ENCODE peak calls at places on chromosomes 4 and X, in nine cellular contexts. F, O, X, E, C, J, U, I and P are unnamed samples. For H3K27me3, the result is how much of the 10 kb centered on the place peaks cover.

GRCh38 chrX:48957477-48957826 is at the start of gene OTUD5:
- DNase-seq in F (peak), O (peak), X (peak), E (no peak), C (peak), J (no peak), U (peak), I (peak), P (peak)

GRCh38 chrX:24846551-24847170 is 152.9 kb downstream of the POLA1 start:
- DNase-seq in F (peak), O (no peak), X (no peak), E (no peak), C (no peak), J (no peak), U (no peak), I (no peak), P (no peak)

GRCh38 chr4:60034371-60034770 is 1165.8 kb upstream of the ADGRL3 start:
- DNase-seq in F (no peak), O (no peak), X (no peak), E (no peak), C (no peak), J (no peak), U (no peak), I (no peak), P (no peak)

GRCh38 chrX:20320461-20321159 is 53.9 kb upstream of the RPS6KA3 start:
- DNase-seq in F (no peak), O (no peak), X (no peak), E (no peak), C (peak), J (no peak), U (peak), I (no peak), P (peak)

GRCh38 chr4:187302456-187302855 is 578.8 kb upstream of the FAT1 start:
- DNase-seq in F (no peak), O (no peak), X (no peak), E (no peak), C (no peak), J (no peak), U (no peak), I (no peak), P (no peak)

GRCh38 chrX:136907626-136908025 is 27.1 kb upstream of the RBMX start:
- DNase-seq in F (no peak), O (no peak), X (no peak), E (no peak), C (no peak), J (no peak), U (no peak), I (no peak), P (no peak)

GRCh38 chrX:120302434-120302833 is 8.8 kb downstream of the TMEM255A start:
- DNase-seq in F (no peak), O (no peak), X (peak), E (no peak), C (peak), J (peak), U (peak), I (no peak), P (no peak)

GRCh38 chr4:13921805-13922204 is 294.3 kb upstream of the BOD1L1 start:
- DNase-seq in F (no peak), O (no peak), X (peak), E (no peak), C (no peak), J (no peak), U (no peak), I (no peak), P (no peak)

GRCh38 chrX:124212622-124213021 is 119.8 kb upstream of the TEX13D start:
- DNase-seq in F (no peak), O (no peak), X (no peak), E (no peak), C (no peak), J (no peak), U (no peak), I (no peak), P (no peak)

GRCh38 chr4:159764343-159764952 is 661.6 kb downstream of the RAPGEF2 start:
- DNase-seq in F (peak), O (peak), X (peak), E (peak), C (no peak), J (no peak), U (no peak), I (no peak), P (peak)

GRCh38 chrX:72308566-72309296 is 3.0 kb upstream of the CITED1 start:
- DNase-seq in F (peak), O (peak), X (peak), E (peak), C (no peak), J (peak), U (peak), I (peak), P (peak)

GRCh38 chr4:87073187-87073569 is 138.4 kb downstream of the AFF1 start:
- DNase-seq in F (no peak), O (no peak), X (no peak), E (no peak), C (no peak), J (no peak), U (no peak), I (no peak), P (no peak)

GRCh38 chrX:23907106-23907495 is 637 bp downstream of the APOO start:
- DNase-seq in F (no peak), O (no peak), X (no peak), E (no peak), C (no peak), J (no peak), U (no peak), I (no peak), P (peak)

GRCh38 chrX:38898261-38898660 is 97.0 kb downstream of the MID1IP1 start:
- DNase-seq in F (no peak), O (no peak), X (no peak), E (no peak), C (no peak), J (no peak), U (no peak), I (no peak), P (no peak)

GRCh38 chrX:72351606-72352338 is 46.1 kb upstream of the CITED1 start:
- DNase-seq in F (no peak), O (no peak), X (peak), E (no peak), C (no peak), J (no peak), U (no peak), I (no peak), P (no peak)

GRCh38 chr4:141668200-141668599 is 31.8 kb downstream of the IL15 start:
- DNase-seq in F (no peak), O (no peak), X (no peak), E (no peak), C (no peak), J (no peak), U (no peak), I (no peak), P (no peak)

GRCh38 chr4:141675384-141675783 is 39.0 kb downstream of the IL15 start:
- DNase-seq in F (no peak), O (no peak), X (no peak), E (no peak), C (no peak), J (no peak), U (no peak), I (no peak), P (no peak)

GRCh38 chr4:141669501-141669900 is 33.1 kb downstream of the IL15 start:
- DNase-seq in F (no peak), O (no peak), X (no peak), E (no peak), C (no peak), J (no peak), U (no peak), I (no peak), P (no peak)
- H3K27me3 ChIP-seq in F (under half), O (under half), X (under half), E (under half), C (under half), J (under half), U (under half), I (under half), P (under half)

DNA sequence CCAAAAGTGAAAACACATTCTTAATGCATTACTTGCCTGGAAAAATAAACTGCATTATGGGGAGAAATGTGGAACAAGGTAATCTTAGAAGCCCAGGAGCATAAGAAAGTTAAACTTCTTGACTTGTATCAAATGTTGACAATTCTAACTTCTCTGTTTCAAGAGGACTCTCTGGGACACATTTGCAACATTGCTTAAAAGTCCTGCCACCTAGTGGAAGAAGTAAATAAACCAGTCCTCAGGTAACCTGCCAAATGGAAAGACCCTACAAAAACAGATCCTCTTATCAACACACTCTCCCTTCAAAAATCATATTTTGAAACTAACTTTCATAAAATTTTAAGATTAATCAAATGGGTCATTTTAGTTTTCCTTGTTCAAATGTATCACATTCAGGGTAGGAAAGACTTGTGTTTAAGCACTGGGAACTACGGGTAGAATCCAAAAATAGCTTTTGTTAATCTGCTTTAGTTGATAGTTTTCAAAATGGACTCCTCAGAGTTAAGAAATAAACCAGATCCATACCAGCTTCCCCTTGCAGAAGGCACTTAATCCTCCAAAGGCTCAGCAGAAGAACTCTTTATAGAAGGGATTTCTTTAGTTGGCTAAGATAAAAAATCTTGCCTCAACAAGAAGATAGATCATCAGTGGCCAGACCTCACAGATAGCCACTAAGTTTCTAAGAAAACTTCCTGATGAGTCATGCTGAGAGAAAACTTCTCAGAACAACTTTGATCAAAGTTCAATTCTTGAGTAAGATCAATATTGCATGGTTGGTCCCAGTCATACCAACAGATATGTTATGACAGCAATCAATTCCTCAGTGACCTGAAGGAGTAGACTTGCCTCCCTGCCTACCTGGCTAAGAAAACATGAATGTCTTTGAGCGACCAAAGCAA is 141.7 kb downstream of the HHIP start:
- DNase-seq in F (peak), O (no peak), X (peak), E (peak), C (no peak), J (no peak), U (no peak), I (no peak), P (no peak)
- TF ChIP-seq CTCF in F (peak), O (no peak), X (peak), E (peak), C (peak), J (peak), U (peak), I (peak), P (no peak)

GRCh38 chr4:41752081-41752836 is 3.7 kb upstream of the PHOX2B start:
- DNase-seq in F (no peak), O (no peak), X (no peak), E (no peak), C (no peak), J (no peak), U (no peak), I (no peak), P (no peak)
- H3K27me3 ChIP-seq in F (half or more), O (half or more), X (half or more), E (half or more), C (half or more), J (half or more), U (half or more), I (under half), P (under half)

GRCh38 chrX:7047951-7048350 is 99.6 kb upstream of the STS start:
- DNase-seq in F (no peak), O (no peak), X (no peak), E (no peak), C (no peak), J (no peak), U (no peak), I (no peak), P (no peak)
- TF ChIP-seq CTCF in F (peak), O (no peak), X (no peak), E (no peak), C (no peak), J (no peak), U (no peak), I (no peak), P (no peak)

DNA sequence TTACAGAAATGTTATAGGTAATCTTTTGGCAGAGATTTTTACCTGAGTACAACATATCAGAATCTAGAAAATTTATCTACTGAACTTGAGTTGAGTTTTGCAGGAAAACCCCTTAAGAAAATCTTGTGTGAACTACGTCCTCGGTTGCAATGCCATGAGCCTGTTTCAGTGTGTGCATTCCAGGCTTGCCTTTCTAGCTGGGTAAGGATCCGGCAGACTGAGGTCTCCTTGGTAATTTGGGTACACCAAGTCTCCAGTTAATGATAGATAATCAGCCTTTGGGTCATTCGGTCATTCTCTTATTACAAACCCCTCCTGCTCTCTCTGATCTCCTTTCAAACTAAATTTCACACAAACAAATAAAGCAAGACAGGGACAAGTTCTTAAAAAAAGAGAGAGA is 5.9 kb upstream of the HAND2 start:
- DNase-seq in F (no peak), O (no peak), X (no peak), E (no peak), C (no peak), J (no peak), U (no peak), I (no peak), P (no peak)
- H3K27me3 ChIP-seq in F (under half), O (half or more), X (half or more), E (half or more), C (half or more), J (half or more), U (half or more), I (under half), P (under half)

GRCh38 chrX:54030329-54030728 is 13.9 kb downstream of the PHF8 start:
- DNase-seq in F (no peak), O (no peak), X (no peak), E (no peak), C (no peak), J (no peak), U (no peak), I (no peak), P (no peak)

GRCh38 chrX:54029543-54030143 is 14.6 kb downstream of the PHF8 start:
- DNase-seq in F (no peak), O (no peak), X (no peak), E (no peak), C (no peak), J (no peak), U (peak), I (peak), P (peak)

GRCh38 chrX:54024350-54024749 is 19.9 kb downstream of the PHF8 start:
- DNase-seq in F (no peak), O (no peak), X (no peak), E (no peak), C (no peak), J (no peak), U (no peak), I (no peak), P (no peak)
- TF ChIP-seq CTCF in F (no peak), O (no peak), X (no peak), E (no peak), C (no peak), J (no peak), U (no peak), I (no peak), P (no peak)